ENCODE peak calls at places on chromosomes 4 and X, in five cellular contexts. D is mesenchymal stem cell, G is neuronal stem cell, P is IMR-90, N is H1. M is an unnamed sample.

GRCh38 chr4:7979652-7979968 is 39.9 kb upstream of the AFAP1 start:
- DNase-seq in G (no peak), N (no peak), D (no peak), P (no peak), M (peak)

GRCh38 chrX:154732421-154733071 is 18.3 kb downstream of the GAB3 start:
- DNase-seq in G (no peak), N (no peak), P (peak), D (peak), M (no peak)

GRCh38 chr4:141140271-141141205 is 7.3 kb upstream of the RNF150 start:
- DNase-seq in N (no peak), G (no peak), D (no peak), P (no peak), M (no peak)

GRCh38 chrX:20361081-20361889 is 94.6 kb upstream of the RPS6KA3 start:
- DNase-seq in D (peak), N (no peak), P (peak), G (no peak), M (no peak)

GRCh38 chr4:8548731-8549351 is 31.4 kb upstream of the GPR78 start:
- DNase-seq in P (no peak), D (no peak), N (no peak), G (no peak), M (no peak)

GRCh38 chrX:152926279-152926678 is 28.4 kb downstream of the ZNF185 start:
- DNase-seq in G (peak), D (peak), P (peak), N (peak), M (peak)

GRCh38 chr4:24229976-24230375 is 340.1 kb upstream of the PPARGC1A start:
- DNase-seq in P (peak), D (peak), N (no peak), G (no peak), M (no peak)

GRCh38 chr4:78120144-78120880 is 63.2 kb downstream of the FRAS1 start:
- DNase-seq in G (no peak), P (no peak), D (no peak), N (no peak), M (no peak)

GRCh38 chrX:49986058-49986457 is 63.7 kb downstream of the CLCN5 start:
- DNase-seq in D (no peak), N (no peak), G (no peak), P (no peak), M (no peak)

GRCh38 chrX:131543774-131544173 is at the start of gene OR13H1:
- DNase-seq in G (no peak), P (no peak), D (no peak), N (no peak), M (no peak)

GRCh38 chrX:64093761-64094160 is 111.7 kb downstream of the AMER1 start:
- DNase-seq in G (peak), N (no peak), P (peak), D (peak), M (no peak)

GRCh38 chrX:87878926-87879325 is 361.3 kb downstream of the KLHL4 start:
- DNase-seq in N (no peak), D (no peak), P (no peak), G (no peak), M (no peak)

GRCh38 chr4:8370106-8370787 is 70.3 kb downstream of the ACOX3 start:
- DNase-seq in G (no peak), P (no peak), N (no peak), D (no peak), M (no peak)

GRCh38 chrX:18873189-18873791 is 110.6 kb downstream of the PHKA2 start:
- DNase-seq in N (no peak), P (peak), G (no peak), D (peak), M (no peak)

GRCh38 chr4:129926936-129927335 is 831.0 kb downstream of the C4orf33 start:
- DNase-seq in D (no peak), P (no peak), G (no peak), N (no peak), M (no peak)

GRCh38 chrX:123809854-123810375 is 49.9 kb upstream of the XIAP start:
- DNase-seq in N (no peak), G (no peak), P (no peak), D (no peak), M (no peak)

GRCh38 chrX:110317079-110317819 is 636 bp downstream of the AMMECR1 start:
- DNase-seq in G (peak), N (peak), D (peak), P (no peak), M (no peak)

GRCh38 chr4:81085291-81085690 is 54.8 kb downstream of the BMP3 start:
- DNase-seq in N (no peak), P (no peak), D (no peak), G (no peak), M (no peak)

GRCh38 chr4:137283737-137284136 is 248.6 kb downstream of the PCDH18 start:
- DNase-seq in D (peak), G (no peak), P (peak), N (no peak), M (no peak)

GRCh38 chrX:2283111-2283847 is 217.5 kb downstream of the DHRSX start:
- DNase-seq in G (no peak), N (no peak), P (no peak), D (no peak), M (no peak)

GRCh38 chr4:183610033-183610432 is 49.0 kb downstream of the RWDD4 start:
- DNase-seq in D (no peak), P (peak), N (no peak), G (no peak), M (no peak)

GRCh38 chr4:55758570-55758969 is 61.0 kb upstream of the EXOC1L start:
- DNase-seq in N (no peak), D (peak), G (no peak), P (no peak), M (no peak)

GRCh38 chr4:76563804-76564468 is 128.9 kb downstream of the SHROOM3 start:
- DNase-seq in G (no peak), D (peak), P (no peak), N (no peak), M (no peak)

GRCh38 chrX:74490249-74490648 is 69.0 kb downstream of the SLC16A2 start:
- DNase-seq in P (no peak), N (no peak), G (no peak), D (no peak), M (no peak)

DNA sequence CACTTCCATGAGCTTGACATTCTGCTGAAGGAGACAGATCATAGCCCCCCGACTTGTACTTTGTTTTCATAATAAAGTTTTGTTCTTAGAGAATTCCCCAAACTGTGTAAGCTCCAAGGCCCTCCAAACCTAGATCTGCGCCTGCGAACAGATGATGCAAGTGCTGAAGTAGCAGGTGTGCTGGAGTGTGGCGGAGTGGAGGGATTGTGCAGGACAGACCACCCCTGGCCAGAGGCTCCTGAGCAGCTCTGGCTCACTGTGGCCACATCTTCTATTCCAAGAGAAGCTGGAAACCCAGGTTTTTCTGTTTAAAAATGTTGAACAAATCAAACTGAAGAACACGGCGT is 46.4 kb downstream of the TBC1D14 start:
- DNase-seq in P (no peak), D (no peak), N (no peak), G (no peak), M (no peak)
- H3K14ac ChIP-seq in P (no peak), D (no peak), N (no peak), G (no peak), M (no peak)

DNA sequence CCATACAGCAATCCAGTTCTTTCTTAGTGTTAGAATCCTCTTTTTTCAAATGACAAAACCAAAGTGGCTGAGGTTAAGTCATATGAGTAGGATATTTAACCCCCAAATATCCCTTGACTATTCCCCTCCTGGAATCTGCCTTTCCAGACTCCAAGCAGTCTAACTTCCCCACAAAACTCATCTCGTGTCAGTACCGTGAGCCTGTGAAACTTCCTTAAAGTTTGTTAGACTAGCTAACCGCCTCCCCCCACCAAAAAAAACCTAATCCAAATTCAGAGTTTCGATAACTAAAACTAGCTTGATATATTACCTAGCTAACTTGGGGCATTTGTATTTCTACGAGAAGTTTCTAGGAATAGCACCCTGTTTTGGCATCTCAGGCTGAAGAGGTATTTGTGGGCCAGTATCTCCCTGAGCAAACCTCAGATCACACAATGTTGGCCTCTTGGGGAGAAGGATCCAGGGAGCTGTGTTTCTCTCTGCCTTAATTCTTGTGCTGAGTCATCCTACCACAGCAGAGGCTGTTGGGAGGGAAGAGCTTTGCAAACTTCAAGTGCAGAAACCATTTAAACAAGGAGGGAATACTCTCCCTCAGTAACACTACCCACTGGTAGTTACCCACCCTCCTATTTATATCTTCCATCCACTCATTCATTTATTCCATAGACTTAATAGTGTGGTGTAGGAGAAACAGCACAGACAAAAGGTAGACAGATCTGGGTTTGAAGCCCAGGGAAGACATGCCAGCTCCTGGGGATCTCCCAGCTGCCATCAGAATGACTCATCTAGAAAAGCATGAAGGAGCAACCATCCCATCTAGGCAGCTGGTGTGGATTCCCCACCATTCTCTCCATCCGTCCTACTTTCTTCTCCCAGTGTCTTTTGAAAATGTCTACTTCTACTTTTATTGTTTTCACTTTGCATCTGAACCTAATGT is 39.3 kb upstream of the TXK start:
- DNase-seq in G (no peak), N (no peak), P (peak), D (peak), M (peak)
- H2BK15ac ChIP-seq in G (no peak), N (no peak), P (peak), D (no peak), M (no peak)

DNA sequence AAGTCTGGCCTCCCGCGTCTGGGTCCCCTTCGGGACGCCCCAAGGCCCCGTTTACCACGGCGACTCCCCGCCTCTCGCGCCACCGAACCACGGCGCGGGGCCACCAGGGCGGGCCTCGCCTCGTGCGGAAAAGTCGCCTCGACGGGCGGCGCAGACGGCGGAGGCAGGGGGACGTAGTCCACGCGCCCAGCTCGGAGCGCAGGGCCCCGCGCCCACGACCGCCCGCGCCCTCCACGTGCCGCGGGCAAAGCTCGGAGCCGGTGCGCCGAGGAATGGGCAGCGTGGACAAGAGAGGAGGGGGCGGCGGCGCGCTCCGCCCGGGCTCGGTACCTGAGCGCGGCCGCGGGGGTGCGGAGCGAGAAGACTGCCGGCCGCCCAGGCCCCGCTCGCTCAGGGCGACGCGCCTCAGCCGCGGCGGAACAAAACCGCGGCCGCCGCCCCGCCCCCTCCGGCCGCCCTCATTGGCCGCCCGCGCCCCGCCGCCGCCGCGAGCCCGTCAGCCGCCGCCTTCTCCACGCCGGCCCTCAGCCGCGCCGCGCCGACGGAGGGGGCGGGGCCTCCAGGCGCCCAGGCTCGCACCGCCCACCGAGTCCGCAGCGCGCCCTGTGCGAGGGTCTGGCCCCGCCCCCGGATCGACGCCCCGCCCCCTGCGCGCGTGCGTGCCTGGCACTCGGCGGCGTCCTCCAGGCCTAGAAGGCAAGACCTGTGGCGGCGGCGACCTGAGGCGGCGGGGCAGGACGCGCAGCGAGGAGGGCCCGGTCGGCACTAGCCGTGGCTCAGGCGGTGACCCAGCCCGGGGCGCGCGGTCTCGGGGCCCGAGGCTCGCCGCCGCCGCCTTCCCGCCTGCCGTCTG is at the start of gene FAM53A:
- DNase-seq in P (peak), D (peak), N (peak), G (peak), M (peak)
- H3K14ac ChIP-seq in P (peak), D (peak), N (no peak), G (peak), M (peak)

GRCh38 chr4:172680701-172681100 is 487.9 kb upstream of the GALNT7 start:
- DNase-seq in P (peak), G (no peak), N (no peak), D (peak), M (no peak)
- H2BK15ac ChIP-seq in P (no peak), G (no peak), N (no peak), D (no peak), M (no peak)

GRCh38 chr4:52852041-52852440 is 10.1 kb upstream of the RASL11B start:
- DNase-seq in D (no peak), G (no peak), P (no peak), N (no peak), M (no peak)
- H3K14ac ChIP-seq in D (no peak), G (no peak), P (no peak), N (no peak), M (no peak)

DNA sequence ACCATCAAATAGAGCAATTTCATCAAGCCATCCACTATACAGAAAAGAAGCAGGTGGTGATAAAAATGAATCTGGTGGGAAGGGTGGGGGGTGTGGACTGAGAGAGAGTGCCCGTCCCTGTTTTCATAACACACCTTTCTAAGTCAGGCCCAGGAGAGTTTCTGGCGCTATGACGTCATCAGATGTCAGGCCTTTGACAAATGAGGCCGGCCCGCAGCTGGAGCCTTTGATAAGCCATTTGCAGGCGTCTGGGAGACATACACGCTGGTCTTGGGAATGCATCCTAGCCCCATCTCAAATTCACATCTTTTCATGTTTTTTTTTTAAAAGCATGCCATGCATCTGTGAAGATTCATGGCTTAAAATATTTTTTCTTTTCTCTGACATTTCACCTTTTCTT is 404.5 kb downstream of the BCOR start:
- DNase-seq in G (no peak), N (no peak), P (no peak), D (no peak), M (no peak)
- H2BK15ac ChIP-seq in G (no peak), N (no peak), P (no peak), D (no peak), M (no peak)

GRCh38 chr4:123397276-123398150 is 918 bp downstream of the SPRY1 start:
- DNase-seq in D (peak), P (peak), N (peak), G (peak), M (peak)
- H3K14ac ChIP-seq in D (peak), P (peak), N (no peak), G (peak), M (peak)

GRCh38 chr4:124945422-124945821 is 232.9 kb upstream of the ANKRD50 start:
- DNase-seq in P (no peak), G (no peak), N (no peak), D (no peak), M (no peak)
- H2BK15ac ChIP-seq in P (no peak), G (no peak), N (no peak), D (no peak), M (no peak)